ENCODE peak calls at places on chromosomes 16 and 17, in four cellular contexts. Q, I, V and O are unnamed samples. For H3K4me1, the result is how much of the 10 kb centered on the place peaks cover.

GRCh38 chr17:11719852-11720251 is 121.6 kb downstream of the DNAH9 start:
- DNase-seq in V (no peak), Q (no peak), I (no peak), O (no peak)

GRCh38 chr17:42311240-42312034 is 23.1 kb downstream of the STAT5A start:
- DNase-seq in I (no peak), V (peak), Q (peak), O (peak)

GRCh38 chr16:24729967-24730815 is 740 bp downstream of the TNRC6A start:
- DNase-seq in Q (no peak), I (peak), V (peak), O (peak)

GRCh38 chr16:10971560-10971961 is 27.2 kb downstream of the CLEC16A start:
- DNase-seq in V (no peak), I (peak), Q (peak), O (no peak)

GRCh38 chr17:16304832-16305231 is 48.4 kb downstream of the CENPV start:
- DNase-seq in I (no peak), Q (no peak), V (no peak), O (no peak)

GRCh38 chr17:49209061-49209571 is 1.3 kb downstream of the GNGT2 start:
- DNase-seq in Q (no peak), V (no peak), I (no peak), O (no peak)

GRCh38 chr16:27264151-27264550 is 4.4 kb downstream of the NSMCE1 start:
- DNase-seq in I (no peak), Q (peak), V (no peak), O (peak)

GRCh38 chr16:84212154-84212553 is 21.2 kb downstream of the ADAD2 start:
- DNase-seq in I (no peak), V (no peak), Q (no peak), O (no peak)

GRCh38 chr16:30946671-30947532 is 2.0 kb upstream of the ORAI3 start:
- DNase-seq in I (no peak), Q (no peak), V (no peak), O (peak)

GRCh38 chr17:60249517-60249826 is 99.7 kb downstream of the CA4 start:
- DNase-seq in I (no peak), V (no peak), Q (no peak), O (no peak)

GRCh38 chr16:66131156-66131807 is 235.2 kb upstream of the CDH5 start:
- DNase-seq in I (no peak), V (no peak), Q (no peak), O (no peak)

GRCh38 chr16:27355610-27356009 is 41.8 kb downstream of the IL4R start:
- DNase-seq in V (peak), Q (peak), I (no peak), O (peak)

GRCh38 chr17:44536090-44536960 is 21.0 kb upstream of the FZD2 start:
- DNase-seq in Q (no peak), I (no peak), V (no peak), O (no peak)

GRCh38 chr17:43530303-43531081 is 15.6 kb downstream of the ETV4 start:
- DNase-seq in I (no peak), Q (peak), V (peak), O (peak)

GRCh38 chr17:73824321-73824720 is 180.1 kb upstream of the SDK2 start:
- DNase-seq in Q (no peak), I (no peak), V (no peak), O (no peak)

GRCh38 chr17:68675723-68676122 is 74.6 kb upstream of the FAM20A start:
- DNase-seq in V (no peak), I (no peak), Q (no peak), O (no peak)

GRCh38 chr17:81556863-81557262 is 4.7 kb upstream of the FAAP100 start:
- DNase-seq in V (no peak), Q (no peak), I (no peak), O (no peak)

GRCh38 chr17:65332779-65333178 is 195.6 kb downstream of the RGS9 start:
- DNase-seq in I (no peak), V (no peak), Q (no peak), O (no peak)
- H3K4me1 ChIP-seq in I (under half), V (under half), Q (under half), O (under half)

GRCh38 chr16:85519540-85520231 is 93.4 kb upstream of the GSE1 start:
- DNase-seq in Q (no peak), I (no peak), V (no peak), O (no peak)
- H3K4me1 ChIP-seq in Q (half or more), I (under half), V (half or more), O (under half)

GRCh38 chr16:48537275-48537674 is 72.7 kb downstream of the N4BP1 start:
- DNase-seq in Q (no peak), I (no peak), V (no peak), O (no peak)
- H3K4me1 ChIP-seq in Q (under half), I (under half), V (under half), O (under half)

GRCh38 chr17:2611627-2612026 is 18.2 kb downstream of the PAFAH1B1 start:
- DNase-seq in Q (no peak), I (no peak), V (no peak), O (no peak)

GRCh38 chr17:2609091-2609490 is 15.6 kb downstream of the PAFAH1B1 start:
- DNase-seq in V (no peak), Q (no peak), I (no peak), O (no peak)

GRCh38 chr17:2610640-2611175 is 17.3 kb downstream of the PAFAH1B1 start:
- DNase-seq in V (no peak), Q (no peak), I (no peak), O (no peak)

GRCh38 chr17:2608350-2608913 is 15.0 kb downstream of the PAFAH1B1 start:
- DNase-seq in I (no peak), V (no peak), Q (no peak), O (no peak)

DNA sequence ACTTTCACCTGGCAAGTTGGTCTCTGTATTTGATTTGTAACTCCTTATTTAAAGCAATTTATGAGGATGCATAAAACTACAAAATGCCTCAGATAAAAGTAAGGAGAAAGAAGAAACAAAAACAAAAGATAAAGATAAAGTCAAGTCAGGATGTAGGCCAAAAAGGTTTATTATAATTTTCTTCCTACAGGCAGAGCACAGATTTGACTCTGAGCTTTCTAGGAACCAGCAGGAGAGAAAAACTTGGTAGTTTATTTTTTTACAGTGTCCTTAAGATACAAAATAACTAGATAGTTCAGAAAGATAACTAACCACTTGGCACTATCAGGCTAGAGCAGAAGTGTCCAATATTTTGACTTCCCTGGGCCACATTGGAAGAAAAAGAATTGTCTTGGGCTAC is 16.7 kb downstream of the PAFAH1B1 start:
- DNase-seq in Q (no peak), V (no peak), I (no peak), O (no peak)
- H3K4me1 ChIP-seq in Q (under half), V (under half), I (under half), O (under half)

GRCh38 chr16:47016700-47017133 is 43.2 kb upstream of the DNAJA2 start:
- DNase-seq in Q (no peak), I (no peak), V (no peak), O (no peak)

GRCh38 chr16:47017636-47018035 is 44.2 kb upstream of the DNAJA2 start:
- DNase-seq in V (no peak), I (no peak), Q (no peak), O (no peak)

GRCh38 chr16:47018223-47018891 is 44.9 kb upstream of the DNAJA2 start:
- DNase-seq in V (peak), I (peak), Q (peak), O (peak)

GRCh38 chr16:47013172-47013571 is 39.7 kb upstream of the DNAJA2 start:
- DNase-seq in I (no peak), Q (no peak), V (no peak), O (no peak)

GRCh38 chr16:47013910-47014309 is 40.4 kb upstream of the DNAJA2 start:
- DNase-seq in Q (no peak), I (no peak), V (no peak), O (no peak)
- H3K4me1 ChIP-seq in Q (under half), I (under half), V (under half), O (under half)

GRCh38 chr16:88767546-88767945 is 17.5 kb downstream of the PIEZO1 start:
- DNase-seq in I (no peak), Q (no peak), V (no peak), O (no peak)

GRCh38 chr16:88768041-88768876 is 16.8 kb downstream of the PIEZO1 start:
- DNase-seq in V (peak), Q (no peak), I (no peak), O (peak)

GRCh38 chr16:88770459-88771293 is 14.3 kb downstream of the PIEZO1 start:
- DNase-seq in I (no peak), Q (peak), V (peak), O (peak)

GRCh38 chr16:88771294-88771772 is 13.7 kb downstream of the PIEZO1 start:
- DNase-seq in I (no peak), V (no peak), Q (no peak), O (no peak)

GRCh38 chr16:88769617-88770458 is 15.2 kb downstream of the PIEZO1 start:
- DNase-seq in I (no peak), Q (peak), V (peak), O (no peak)
- H3K4me1 ChIP-seq in I (under half), Q (half or more), V (half or more), O (under half)

GRCh38 chr17:3796110-3796821 is 4.7 kb downstream of the ITGAE start:
- DNase-seq in V (no peak), I (no peak), Q (no peak), O (no peak)
- H3K4me1 ChIP-seq in V (under half), I (under half), Q (under half), O (under half)

GRCh38 chr16:801584-802363 is 1.2 kb upstream of the GNG13 start:
- DNase-seq in I (no peak), V (no peak), Q (no peak), O (no peak)

GRCh38 chr16:799111-799947 is 1.2 kb downstream of the GNG13 start:
- DNase-seq in I (no peak), V (no peak), Q (no peak), O (no peak)

GRCh38 chr16:800834-801488 is 427 bp upstream of the GNG13 start:
- DNase-seq in V (no peak), I (no peak), Q (no peak), O (no peak)

GRCh38 chr16:798666-799065 is 1.9 kb downstream of the GNG13 start:
- DNase-seq in V (no peak), I (no peak), Q (no peak), O (no peak)

GRCh38 chr16:799948-800833 is at the start of gene GNG13:
- DNase-seq in I (no peak), Q (no peak), V (no peak), O (no peak)
- H3K4me1 ChIP-seq in I (under half), Q (under half), V (under half), O (under half)

GRCh38 chr17:57982452-57983170 is 5.4 kb downstream of the VEZF1 start:
- DNase-seq in Q (no peak), V (no peak), I (no peak), O (no peak)
- H3K4me1 ChIP-seq in Q (under half), V (half or more), I (under half), O (under half)